ENCODE peak calls at places on chromosomes 7 and 10, in eight cellular contexts. A, X, L, O, V, B, U and M are unnamed samples.

GRCh38 chr10:47048533-47048905 is 137.3 kb downstream of the PTPN20 start:
- DNase-seq in L (peak; percentile 23), X (no peak), V (no peak), A (peak; percentile 3), U (peak; percentile 64), B (peak; percentile 62), O (peak; percentile 71), M (no peak)

GRCh38 chr7:55534262-55534915 is 37.9 kb downstream of the VOPP1 start:
- DNase-seq in O (no peak), U (no peak), X (peak; percentile 81), B (no peak), V (peak; percentile 76), L (no peak), A (peak; percentile 18), M (peak; percentile 81)

GRCh38 chr10:71727429-71728217 is 8.0 kb upstream of the C10orf105 start:
- DNase-seq in X (no peak), O (no peak), B (no peak), A (peak; percentile 79), L (peak; percentile 70), V (peak; percentile 18), U (no peak), M (no peak)

GRCh38 chr10:46526682-46527038 is 29.8 kb downstream of the GPRIN2 start:
- DNase-seq in B (no peak), V (peak; percentile 44), X (no peak), O (peak; percentile 66), U (peak; percentile 53), L (peak; percentile 39), A (no peak), M (peak; percentile 46)

GRCh38 chr7:67854236-67854635 is 857.6 kb downstream of the TYW1 start:
- DNase-seq in V (no peak), L (no peak), A (no peak), O (no peak), X (no peak), B (no peak), U (no peak), M (no peak)

GRCh38 chr7:17318146-17318545 is 19.7 kb downstream of the AHR start:
- DNase-seq in L (no peak), B (no peak), O (no peak), A (no peak), V (no peak), U (no peak), X (peak; percentile 87), M (no peak)

GRCh38 chr7:119665791-119666190 is 607.2 kb upstream of the KCND2 start:
- DNase-seq in V (no peak), X (peak; percentile 2), A (no peak), U (no peak), O (no peak), B (no peak), L (no peak), M (no peak)

GRCh38 chr10:133274751-133275682 is 1.7 kb downstream of the ADAM8 start:
- DNase-seq in B (no peak), U (peak; percentile 53), A (no peak), V (peak; percentile 77), O (no peak), X (no peak), L (peak; percentile 53), M (peak; percentile 82)

GRCh38 chr7:106611911-106612310 is 49.0 kb downstream of the CCDC71L start:
- DNase-seq in O (no peak), B (no peak), U (no peak), V (peak; percentile 57), L (no peak), A (no peak), X (no peak), M (no peak)

GRCh38 chr7:101634196-101634717 is 5.2 kb upstream of the MYL10 start:
- DNase-seq in L (no peak), X (no peak), V (no peak), B (no peak), A (no peak), O (no peak), U (no peak), M (no peak)

GRCh38 chr7:73972614-73973013 is 55.4 kb upstream of the ELN start:
- DNase-seq in X (no peak), O (no peak), L (peak; percentile 8), U (no peak), B (no peak), V (no peak), A (no peak), M (no peak)

GRCh38 chr10:126634347-126634746 is 36.1 kb downstream of the C10orf90 start:
- DNase-seq in U (no peak), V (peak; percentile 64), O (no peak), A (no peak), B (no peak), X (no peak), L (no peak), M (no peak)

GRCh38 chr10:13993634-13994033 is 337.1 kb downstream of the FRMD4A start:
- DNase-seq in B (no peak), O (no peak), V (no peak), X (no peak), A (no peak), U (no peak), L (no peak), M (no peak)

GRCh38 chr7:132861940-132862554 is 219.8 kb downstream of the CHCHD3 start:
- DNase-seq in X (no peak), O (no peak), L (no peak), V (peak; percentile 38), B (no peak), U (no peak), A (no peak), M (no peak)

GRCh38 chr7:37342665-37343471 is 105.8 kb downstream of the ELMO1 start:
- DNase-seq in V (no peak), L (peak; percentile 31), X (no peak), U (peak; percentile 48), A (no peak), O (no peak), B (no peak), M (no peak)

GRCh38 chr10:77156406-77156879 is 481.2 kb downstream of the KCNMA1 start:
- DNase-seq in B (no peak), A (no peak), L (no peak), X (peak; percentile 75), U (no peak), O (no peak), V (peak; percentile 98), M (no peak)

GRCh38 chr7:147779949-147780348 is 810.6 kb upstream of the C7orf33 start:
- DNase-seq in O (no peak), U (no peak), V (no peak), L (no peak), B (no peak), A (no peak), X (no peak), M (no peak)

GRCh38 chr7:29184599-29184998 is 10.0 kb upstream of the CHN2 start:
- DNase-seq in A (no peak), L (no peak), U (no peak), V (no peak), B (no peak), O (no peak), X (no peak), M (no peak)

GRCh38 chr10:103445767-103446567 is 6.2 kb downstream of the CALHM2 start:
- DNase-seq in B (no peak), X (peak; percentile 52), U (peak; percentile 83), O (no peak), A (peak; percentile 82), L (no peak), V (no peak), M (no peak)

GRCh38 chr7:114865564-114865963 is 56.3 kb upstream of the MDFIC start:
- DNase-seq in V (peak; percentile 60), U (peak; percentile 64), L (peak; percentile 39), A (peak; percentile 59), O (peak; percentile 82), B (peak; percentile 52), X (peak; percentile 64), M (peak; percentile 42)

GRCh38 chr10:55400075-55400474 is 599.0 kb upstream of the PCDH15 start:
- DNase-seq in B (no peak), X (no peak), A (no peak), O (no peak), U (no peak), V (peak; percentile 36), L (no peak), M (no peak)

GRCh38 chr7:22469371-22470143 is 30.4 kb downstream of the STEAP1B start:
- DNase-seq in L (no peak), U (no peak), B (no peak), V (no peak), O (no peak), A (no peak), X (no peak), M (no peak)

GRCh38 chr7:73356176-73356575 is 28.2 kb downstream of the FKBP6 start:
- DNase-seq in B (no peak), X (no peak), O (no peak), A (no peak), U (no peak), L (no peak), V (no peak), M (no peak)

GRCh38 chr10:1186693-1186990 is 130.5 kb downstream of the WDR37 start:
- DNase-seq in X (no peak), U (no peak), O (no peak), L (no peak), V (no peak), A (no peak), B (no peak), M (no peak)
- H3K27ac ChIP-seq in X (no peak overlapping the region), U (no peak overlapping the region), O (no peak overlapping the region), L (no peak overlapping the region), V (no peak overlapping the region), A (no peak overlapping the region), B (no peak overlapping the region), M (no peak overlapping the region)

GRCh38 chr10:79113827-79114226 is 45.1 kb downstream of the ZMIZ1 start:
- DNase-seq in U (no peak), V (no peak), O (peak; percentile 64), L (no peak), A (no peak), X (no peak), B (peak; percentile 38), M (no peak)
- H3K27ac ChIP-seq in U (peak overlapping the region; percentile 96), V (peak overlapping the region; percentile 59), O (peak overlapping the region; percentile 66), L (no peak overlapping the region), A (peak overlapping the region; percentile 70), X (peak overlapping the region; percentile 73), B (no peak overlapping the region), M (no peak overlapping the region)

GRCh38 chr10:3813986-3814831 is 29.2 kb upstream of the KLF6 start:
- DNase-seq in V (no peak), O (no peak), A (no peak), X (peak; percentile 35), B (no peak), U (no peak), L (no peak), M (no peak)
- H3K27ac ChIP-seq in V (no peak overlapping the region), O (no peak overlapping the region), A (no peak overlapping the region), X (no peak overlapping the region), B (no peak overlapping the region), U (no peak overlapping the region), L (no peak overlapping the region), M (peak overlapping the region; percentile 52)

GRCh38 chr7:151113344-151114150 is 27.3 kb downstream of the AGAP3 start:
- DNase-seq in L (no peak), U (peak; percentile 52), A (no peak), B (peak; percentile 65), V (peak; percentile 88), X (peak; percentile 93), O (peak; percentile 88), M (peak; percentile 83)

GRCh38 chr7:151110236-151110940 is 24.1 kb downstream of the AGAP3 start:
- DNase-seq in O (no peak), X (no peak), B (no peak), V (peak; percentile 7), L (no peak), A (no peak), U (no peak), M (no peak)

GRCh38 chr7:151107882-151108281 is 21.6 kb downstream of the AGAP3 start:
- DNase-seq in U (no peak), X (no peak), V (no peak), A (no peak), B (no peak), O (no peak), L (no peak), M (no peak)

GRCh38 chr7:151110941-151111645 is 24.8 kb downstream of the AGAP3 start:
- DNase-seq in A (peak; percentile 83), L (peak; percentile 86), U (peak; percentile 88), X (peak; percentile 65), B (peak; percentile 86), V (peak; percentile 81), O (peak; percentile 94), M (no peak)

GRCh38 chr7:151109094-151110048 is 23.1 kb downstream of the AGAP3 start:
- DNase-seq in O (no peak), V (no peak), U (no peak), B (no peak), L (no peak), X (no peak), A (no peak), M (no peak)
- H3K27ac ChIP-seq in O (no peak overlapping the region), V (no peak overlapping the region), U (no peak overlapping the region), B (no peak overlapping the region), L (peak overlapping the region; percentile 3), X (peak overlapping the region; percentile 53), A (no peak overlapping the region), M (no peak overlapping the region)